ENCODE peak calls at places on chromosomes 7 and 10, in seven cellular contexts. R, U, H, V, W, S and E are unnamed samples.

GRCh38 chr7:151046603-151047573 is 1.4 kb upstream of the ASIC3 start:
- DNase-seq in H (no peak), U (peak), W (peak), R (no peak), V (no peak), S (no peak), E (peak)

GRCh38 chr10:101560293-101561067 is 27.6 kb downstream of the POLL start:
- DNase-seq in V (no peak), S (no peak), W (no peak), R (no peak), U (no peak), H (no peak), E (peak)

GRCh38 chr10:77020426-77021040 is 617.1 kb downstream of the KCNMA1 start:
- DNase-seq in W (no peak), V (no peak), H (no peak), S (no peak), U (no peak), R (no peak), E (no peak)

GRCh38 chr10:127882801-127883459 is 9.8 kb downstream of the CLRN3 start:
- DNase-seq in H (no peak), R (no peak), V (no peak), W (no peak), S (no peak), U (no peak), E (no peak)

GRCh38 chr10:72186633-72187330 is 29.0 kb upstream of the ANAPC16 start:
- DNase-seq in S (no peak), H (no peak), R (no peak), U (peak), V (no peak), W (peak), E (peak)

GRCh38 chr7:99170730-99171074 is 26.8 kb upstream of the SMURF1 start:
- DNase-seq in U (no peak), W (no peak), H (no peak), R (no peak), V (no peak), S (no peak), E (no peak)

GRCh38 chr10:17227367-17228080 is 517 bp upstream of the VIM start:
- DNase-seq in R (peak), S (no peak), V (peak), H (no peak), U (peak), W (peak), E (no peak)

GRCh38 chr10:111080224-111080623 is 3.4 kb downstream of the ADRA2A start:
- DNase-seq in W (no peak), S (no peak), V (no peak), U (no peak), R (peak), H (no peak), E (no peak)

GRCh38 chr10:5903563-5903962 is 13.5 kb downstream of the FBH1 start:
- DNase-seq in R (no peak), U (no peak), V (no peak), H (no peak), W (no peak), S (no peak), E (no peak)

GRCh38 chr10:14560794-14561765 is 213.6 kb downstream of the FAM107B start:
- DNase-seq in R (peak), V (peak), W (no peak), S (peak), U (no peak), H (no peak), E (no peak)

GRCh38 chr10:102234866-102235597 is 6.3 kb downstream of the PITX3 start:
- DNase-seq in H (no peak), W (no peak), V (no peak), R (no peak), S (no peak), U (no peak), E (no peak)

GRCh38 chr7:30837581-30837980 is 66.4 kb downstream of the MINDY4 start:
- DNase-seq in H (no peak), U (no peak), R (no peak), V (no peak), W (no peak), S (no peak), E (no peak)

GRCh38 chr7:44163591-44163990 is 22.5 kb upstream of the MYL7 start:
- DNase-seq in U (peak), H (no peak), V (no peak), W (peak), S (no peak), R (no peak), E (peak)

GRCh38 chr7:96675548-96675947 is 34.1 kb downstream of the SEM1 start:
- DNase-seq in V (no peak), S (no peak), R (no peak), U (peak), W (no peak), H (no peak), E (no peak)

GRCh38 chr10:71729023-71729649 is 9.6 kb upstream of the C10orf105 start:
- DNase-seq in V (peak), S (no peak), H (no peak), W (no peak), R (no peak), U (no peak), E (no peak)

GRCh38 chr7:43303740-43304241 is 191.3 kb downstream of the HECW1 start:
- DNase-seq in H (peak), R (no peak), U (peak), V (peak), S (no peak), W (peak), E (no peak)

GRCh38 chr10:69327463-69328345 is 49.4 kb downstream of the HK1 start:
- DNase-seq in V (peak), S (peak), H (no peak), W (no peak), U (peak), R (peak), E (no peak)

GRCh38 chr10:36725581-36726520 is 399.5 kb upstream of the ANKRD30A start:
- DNase-seq in R (no peak), H (no peak), V (no peak), W (peak), U (peak), S (peak), E (peak)

GRCh38 chr7:3439333-3440030 is 138.4 kb downstream of the SDK1 start:
- DNase-seq in R (no peak), H (no peak), U (peak), S (no peak), W (peak), V (no peak), E (no peak)

GRCh38 chr7:146090023-146090645 is 26.5 kb upstream of the CNTNAP2 start:
- DNase-seq in H (peak), U (peak), S (no peak), R (no peak), V (no peak), W (peak), E (no peak)

GRCh38 chr10:69641261-69641980 is 11.4 kb downstream of the FAM241B start:
- DNase-seq in U (no peak), V (no peak), S (no peak), H (no peak), W (peak), R (no peak), E (no peak)

GRCh38 chr7:95420996-95421846 is 13.6 kb downstream of the PON2 start:
- DNase-seq in R (no peak), V (no peak), S (no peak), W (no peak), H (no peak), U (peak), E (no peak)